ENCODE peak calls at places on chromosomes 6 and 20, in eight cellular contexts. One of them, this sample, is unnamed.
A peak's percentile ranks its signal among the peaks of the same experiment; 100 is the strongest.

GRCh38 chr6:157527471-157527907 is 146.5 kb downstream of the ZDHHC14 start:
- DNase-seq in H1: no peak
- DNase-seq in stomach: no peak
- DNase-seq in sigmoid colon: no peak
- DNase-seq in breast epithelium: no peak
- DNase-seq in transverse colon: no peak
- DNase-seq in HCT116: no peak
- DNase-seq in GM23338: no peak
- DNase-seq in this sample: no peak

GRCh38 chr6:144063246-144063743 is 32.1 kb downstream of the SF3B5 start:
- DNase-seq in GM23338: peak; percentile 49
- DNase-seq in H1: no peak
- DNase-seq in transverse colon: peak; percentile 51
- DNase-seq in HCT116: no peak
- DNase-seq in breast epithelium: no peak
- DNase-seq in stomach: no peak
- DNase-seq in sigmoid colon: no peak
- DNase-seq in this sample: no peak

GRCh38 chr6:56399250-56399671 is 151.9 kb upstream of the COL21A1 start:
- DNase-seq in transverse colon: no peak
- DNase-seq in H1: peak; percentile 9
- DNase-seq in HCT116: no peak
- DNase-seq in stomach: no peak
- DNase-seq in breast epithelium: no peak
- DNase-seq in sigmoid colon: no peak
- DNase-seq in GM23338: no peak
- DNase-seq in this sample: no peak

GRCh38 chr20:33791959-33792597 is 19.1 kb upstream of the CHMP4B start:
- DNase-seq in stomach: peak; percentile 51
- DNase-seq in sigmoid colon: peak; percentile 82
- DNase-seq in GM23338: peak; percentile 70
- DNase-seq in HCT116: no peak
- DNase-seq in transverse colon: peak; percentile 69
- DNase-seq in H1: peak; percentile 31
- DNase-seq in breast epithelium: no peak
- DNase-seq in this sample: peak; percentile 72

GRCh38 chr6:148340586-148341297 is 1.9 kb upstream of the SASH1 start:
- DNase-seq in transverse colon: no peak
- DNase-seq in stomach: no peak
- DNase-seq in breast epithelium: no peak
- DNase-seq in H1: no peak
- DNase-seq in sigmoid colon: no peak
- DNase-seq in GM23338: no peak
- DNase-seq in HCT116: no peak
- DNase-seq in this sample: no peak

GRCh38 chr20:60055740-60056139 is 97.5 kb downstream of the CDH26 start:
- DNase-seq in breast epithelium: no peak
- DNase-seq in transverse colon: peak; percentile 41
- DNase-seq in stomach: peak; percentile 41
- DNase-seq in sigmoid colon: peak; percentile 81
- DNase-seq in GM23338: no peak
- DNase-seq in HCT116: no peak
- DNase-seq in H1: no peak
- DNase-seq in this sample: peak; percentile 70

GRCh38 chr6:134936927-134937326 is 13.0 kb downstream of the ALDH8A1 start:
- DNase-seq in stomach: no peak
- DNase-seq in sigmoid colon: no peak
- DNase-seq in breast epithelium: no peak
- DNase-seq in GM23338: no peak
- DNase-seq in HCT116: no peak
- DNase-seq in H1: no peak
- DNase-seq in transverse colon: no peak
- DNase-seq in this sample: no peak

GRCh38 chr6:119138906-119139541 is 60.6 kb upstream of the FAM184A start:
- DNase-seq in GM23338: no peak
- DNase-seq in sigmoid colon: no peak
- DNase-seq in stomach: no peak
- DNase-seq in transverse colon: no peak
- DNase-seq in H1: no peak
- DNase-seq in HCT116: no peak
- DNase-seq in breast epithelium: no peak
- DNase-seq in this sample: no peak

GRCh38 chr6:138455746-138456392 is 43.4 kb downstream of the NHSL1 start:
- DNase-seq in transverse colon: no peak
- DNase-seq in GM23338: no peak
- DNase-seq in sigmoid colon: no peak
- DNase-seq in H1: no peak
- DNase-seq in HCT116: peak; percentile 87
- DNase-seq in breast epithelium: no peak
- DNase-seq in stomach: no peak
- DNase-seq in this sample: no peak

GRCh38 chr20:43448748-43449535 is 8.8 kb upstream of the SRSF6 start:
- DNase-seq in HCT116: peak; percentile 36
- DNase-seq in sigmoid colon: no peak
- DNase-seq in transverse colon: peak; percentile 30
- DNase-seq in GM23338: peak; percentile 76
- DNase-seq in breast epithelium: no peak
- DNase-seq in stomach: peak; percentile 51
- DNase-seq in H1: no peak
- DNase-seq in this sample: peak; percentile 45

GRCh38 chr6:135250751-135251356 is 69.7 kb downstream of the MYB start:
- DNase-seq in GM23338: peak; percentile 82
- DNase-seq in HCT116: no peak
- DNase-seq in H1: peak; percentile 51
- DNase-seq in breast epithelium: no peak
- DNase-seq in stomach: no peak
- DNase-seq in sigmoid colon: no peak
- DNase-seq in transverse colon: peak; percentile 45
- DNase-seq in this sample: no peak

GRCh38 chr20:5786930-5787826 is 37.0 kb downstream of the SHLD1 start:
- DNase-seq in transverse colon: no peak
- DNase-seq in HCT116: no peak
- DNase-seq in sigmoid colon: no peak
- DNase-seq in breast epithelium: no peak
- DNase-seq in H1: no peak
- DNase-seq in stomach: no peak
- DNase-seq in GM23338: peak; percentile 20
- DNase-seq in this sample: no peak

GRCh38 chr6:21404577-21404976 is 189.0 kb upstream of the SOX4 start:
- DNase-seq in stomach: no peak
- DNase-seq in transverse colon: no peak
- DNase-seq in breast epithelium: no peak
- DNase-seq in HCT116: no peak
- DNase-seq in sigmoid colon: no peak
- DNase-seq in H1: no peak
- DNase-seq in GM23338: no peak
- DNase-seq in this sample: no peak

DNA sequence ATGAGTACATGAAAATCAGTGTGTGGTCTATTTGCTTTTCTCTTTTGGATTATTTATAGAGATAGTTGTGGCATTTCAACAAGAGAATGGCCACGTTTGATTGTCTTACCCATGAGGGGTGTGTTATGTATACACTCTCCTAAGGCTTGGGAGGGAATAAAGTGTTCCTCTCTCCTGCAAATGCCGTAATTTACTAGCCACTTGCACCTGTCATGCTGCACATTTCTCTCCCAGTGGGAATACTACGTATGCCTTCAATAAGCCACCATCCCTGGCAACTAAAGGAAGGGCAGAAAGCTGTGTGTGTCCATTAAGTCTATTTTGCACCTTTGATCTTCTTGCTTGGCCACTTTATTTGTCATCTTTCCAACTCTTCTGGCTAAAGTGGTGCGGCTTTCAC is 541.2 kb downstream of the QKI start:
- DNase-seq in GM23338: no peak
- DNase-seq in H1: no peak
- DNase-seq in transverse colon: no peak
- DNase-seq in HCT116: no peak
- DNase-seq in breast epithelium: no peak
- DNase-seq in stomach: no peak
- DNase-seq in sigmoid colon: no peak
- DNase-seq in this sample: no peak
- TF ChIP-seq POLR2AphosphoS5 in GM23338: no peak
- TF ChIP-seq POLR2AphosphoS5 in H1: no peak
- TF ChIP-seq POLR2AphosphoS5 in transverse colon: no peak
- TF ChIP-seq POLR2AphosphoS5 in HCT116: no peak
- TF ChIP-seq POLR2AphosphoS5 in breast epithelium: no peak
- TF ChIP-seq POLR2AphosphoS5 in stomach: no peak
- TF ChIP-seq POLR2AphosphoS5 in sigmoid colon: no peak
- TF ChIP-seq POLR2AphosphoS5 in this sample: no peak

GRCh38 chr6:30462482-30462881 is 26.8 kb upstream of the HLA-E start:
- DNase-seq in H1: no peak
- DNase-seq in stomach: no peak
- DNase-seq in sigmoid colon: no peak
- DNase-seq in breast epithelium: no peak
- DNase-seq in HCT116: no peak
- DNase-seq in transverse colon: no peak
- DNase-seq in GM23338: no peak
- DNase-seq in this sample: no peak

GRCh38 chr6:30461055-30461454 is 28.3 kb upstream of the HLA-E start:
- DNase-seq in H1: no peak
- DNase-seq in stomach: no peak
- DNase-seq in transverse colon: no peak
- DNase-seq in breast epithelium: no peak
- DNase-seq in HCT116: no peak
- DNase-seq in GM23338: no peak
- DNase-seq in sigmoid colon: no peak
- DNase-seq in this sample: no peak

GRCh38 chr6:30465582-30466306 is 23.6 kb upstream of the HLA-E start:
- DNase-seq in stomach: no peak
- DNase-seq in sigmoid colon: no peak
- DNase-seq in H1: no peak
- DNase-seq in transverse colon: no peak
- DNase-seq in breast epithelium: no peak
- DNase-seq in GM23338: no peak
- DNase-seq in HCT116: no peak
- DNase-seq in this sample: no peak

GRCh38 chr6:30463651-30464618 is 25.4 kb upstream of the HLA-E start:
- DNase-seq in transverse colon: peak; percentile 61
- DNase-seq in stomach: peak; percentile 57
- DNase-seq in sigmoid colon: no peak
- DNase-seq in breast epithelium: no peak
- DNase-seq in HCT116: no peak
- DNase-seq in H1: no peak
- DNase-seq in GM23338: peak; percentile 53
- DNase-seq in this sample: no peak

DNA sequence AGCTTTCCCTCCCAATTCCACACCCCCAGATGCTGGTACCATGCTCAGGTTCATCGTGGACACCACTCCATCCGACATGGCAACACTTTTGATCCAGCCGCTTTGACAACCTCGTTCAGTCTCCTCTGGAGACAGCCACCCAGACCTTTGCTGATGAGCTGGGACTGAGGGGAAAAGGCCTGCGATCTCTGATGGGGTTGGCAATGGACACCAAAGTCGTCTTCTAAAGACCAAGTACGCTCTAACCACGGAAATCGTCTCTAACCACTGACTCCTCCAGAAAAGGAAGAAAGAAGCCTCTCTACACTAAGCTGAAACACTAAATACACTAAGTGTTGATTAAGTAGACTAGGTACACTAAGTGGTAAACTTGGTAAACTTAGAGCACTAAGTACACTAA is 26.1 kb upstream of the HLA-E start:
- DNase-seq in transverse colon: no peak
- DNase-seq in H1: no peak
- DNase-seq in breast epithelium: no peak
- DNase-seq in HCT116: no peak
- DNase-seq in stomach: no peak
- DNase-seq in sigmoid colon: no peak
- DNase-seq in GM23338: no peak
- DNase-seq in this sample: no peak
- H3K4me3 ChIP-seq in transverse colon: no peak overlapping the region
- H3K4me3 ChIP-seq in H1: no peak overlapping the region
- H3K4me3 ChIP-seq in breast epithelium: no peak overlapping the region
- H3K4me3 ChIP-seq in HCT116: no peak overlapping the region
- H3K4me3 ChIP-seq in stomach: no peak overlapping the region
- H3K4me3 ChIP-seq in sigmoid colon: no peak overlapping the region
- H3K4me3 ChIP-seq in GM23338: no peak overlapping the region
- H3K4me3 ChIP-seq in this sample: no peak overlapping the region

GRCh38 chr20:32507998-32508774 is 76.9 kb downstream of the NOL4L start:
- DNase-seq in H1: no peak
- DNase-seq in HCT116: no peak
- DNase-seq in stomach: no peak
- DNase-seq in GM23338: no peak
- DNase-seq in sigmoid colon: no peak
- DNase-seq in transverse colon: no peak
- DNase-seq in breast epithelium: no peak
- DNase-seq in this sample: no peak
- TF ChIP-seq POLR2AphosphoS5 in H1: no peak
- TF ChIP-seq POLR2AphosphoS5 in HCT116: no peak
- TF ChIP-seq POLR2AphosphoS5 in stomach: no peak
- TF ChIP-seq POLR2AphosphoS5 in GM23338: no peak
- TF ChIP-seq POLR2AphosphoS5 in sigmoid colon: no peak
- TF ChIP-seq POLR2AphosphoS5 in transverse colon: no peak
- TF ChIP-seq POLR2AphosphoS5 in breast epithelium: no peak
- TF ChIP-seq POLR2AphosphoS5 in this sample: no peak

GRCh38 chr6:136523196-136523595 is 27.0 kb downstream of the MAP7 start:
- DNase-seq in stomach: no peak
- DNase-seq in sigmoid colon: no peak
- DNase-seq in HCT116: no peak
- DNase-seq in breast epithelium: no peak
- DNase-seq in GM23338: no peak
- DNase-seq in H1: no peak
- DNase-seq in transverse colon: no peak
- DNase-seq in this sample: no peak

GRCh38 chr6:136520520-136520919 is 29.7 kb downstream of the MAP7 start:
- DNase-seq in transverse colon: no peak
- DNase-seq in H1: no peak
- DNase-seq in sigmoid colon: no peak
- DNase-seq in HCT116: no peak
- DNase-seq in stomach: no peak
- DNase-seq in GM23338: no peak
- DNase-seq in breast epithelium: no peak
- DNase-seq in this sample: no peak

GRCh38 chr6:136522636-136523035 is 27.6 kb downstream of the MAP7 start:
- DNase-seq in breast epithelium: no peak
- DNase-seq in HCT116: no peak
- DNase-seq in sigmoid colon: no peak
- DNase-seq in GM23338: no peak
- DNase-seq in H1: no peak
- DNase-seq in transverse colon: no peak
- DNase-seq in stomach: no peak
- DNase-seq in this sample: no peak

GRCh38 chr6:136521430-136521829 is 28.8 kb downstream of the MAP7 start:
- DNase-seq in sigmoid colon: no peak
- DNase-seq in breast epithelium: no peak
- DNase-seq in H1: no peak
- DNase-seq in GM23338: no peak
- DNase-seq in transverse colon: no peak
- DNase-seq in stomach: no peak
- DNase-seq in HCT116: no peak
- DNase-seq in this sample: no peak

DNA sequence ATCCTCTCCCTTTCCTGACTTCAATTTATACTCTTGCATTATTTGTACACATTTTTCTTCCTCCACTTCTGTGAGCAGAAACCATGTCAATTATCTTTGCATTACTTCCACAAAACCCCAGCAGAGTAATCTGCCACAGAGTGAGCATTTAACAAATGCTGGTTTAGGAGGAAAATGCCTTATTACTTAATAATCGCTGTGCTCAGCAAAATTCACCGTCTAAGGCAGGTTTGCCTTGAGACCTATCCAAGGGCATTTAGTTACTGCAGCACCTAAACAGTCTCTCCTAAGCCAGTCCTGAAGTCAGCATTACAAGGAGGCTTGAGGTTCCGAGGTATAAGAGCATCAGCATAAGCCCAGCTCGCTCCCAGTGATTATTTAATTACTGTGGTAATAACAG is 28.3 kb downstream of the MAP7 start:
- DNase-seq in breast epithelium: no peak
- DNase-seq in stomach: no peak
- DNase-seq in HCT116: no peak
- DNase-seq in GM23338: no peak
- DNase-seq in sigmoid colon: no peak
- DNase-seq in H1: no peak
- DNase-seq in transverse colon: no peak
- DNase-seq in this sample: no peak
- H3K4me3 ChIP-seq in breast epithelium: no peak overlapping the region
- H3K4me3 ChIP-seq in stomach: no peak overlapping the region
- H3K4me3 ChIP-seq in HCT116: no peak overlapping the region
- H3K4me3 ChIP-seq in GM23338: no peak overlapping the region
- H3K4me3 ChIP-seq in sigmoid colon: no peak overlapping the region
- H3K4me3 ChIP-seq in H1: no peak overlapping the region
- H3K4me3 ChIP-seq in transverse colon: no peak overlapping the region
- H3K4me3 ChIP-seq in this sample: no peak overlapping the region

This sample was measured in suprapubic skin.